ENCODE peak calls at places on chromosomes 16 and 17, in nine cellular contexts. K is nucleus accumbens; R is renal cortical epithelial cell; X is Daoy; A is T-helper 17 cell; N is LHCN-M2; G is activated CD4-positive, CD25-positive, alpha-beta regulatory T cell; P is NCI-H345; O is AG09319. B is an unnamed sample.

GRCh38 chr16:69396187-69397061 is 10.6 kb upstream of the TERF2 start:
- DNase-seq in O (peak), R (peak), N (peak), G (peak), K (peak), A (peak), X (peak), P (peak), B (peak)

GRCh38 chr17:42774066-42774750 is 959 bp downstream of the VPS25 start:
- DNase-seq in R (peak), G (no peak), N (peak), X (peak), O (no peak), A (no peak), P (no peak), K (no peak), B (peak)

GRCh38 chr16:10590342-10590741 is 9.9 kb upstream of the EMP2 start:
- DNase-seq in G (no peak), N (peak), X (peak), K (no peak), O (no peak), P (no peak), A (no peak), R (no peak), B (no peak)

GRCh38 chr17:4899341-4900230 is at the start of gene C17orf107:
- DNase-seq in P (no peak), K (peak), G (peak), X (no peak), O (peak), A (peak), N (no peak), R (peak), B (no peak)

GRCh38 chr17:52389632-52390031 is 231.1 kb upstream of the CA10 start:
- DNase-seq in G (no peak), O (no peak), P (no peak), K (no peak), R (no peak), X (no peak), A (no peak), N (no peak), B (no peak)

GRCh38 chr16:17211797-17212196 is 259.0 kb downstream of the XYLT1 start:
- DNase-seq in K (no peak), P (peak), N (no peak), G (no peak), A (no peak), X (no peak), O (no peak), R (no peak), B (no peak)

GRCh38 chr17:17223736-17224135 is 13.2 kb downstream of the FLCN start:
- DNase-seq in O (no peak), P (no peak), X (no peak), R (no peak), G (no peak), N (no peak), A (no peak), K (no peak), B (no peak)

GRCh38 chr17:34314279-34314678 is 5.0 kb upstream of the CCL8 start:
- DNase-seq in X (no peak), K (no peak), G (no peak), A (no peak), P (no peak), R (no peak), O (peak), N (peak), B (peak)

GRCh38 chr17:1724351-1724868 is at the start of gene WDR81:
- DNase-seq in X (peak), K (peak), A (peak), R (peak), G (peak), N (peak), O (peak), P (peak), B (peak)

GRCh38 chr17:27049104-27049784 is 244.7 kb upstream of the WSB1 start:
- DNase-seq in G (no peak), N (peak), R (no peak), O (no peak), A (no peak), K (no peak), X (peak), P (no peak), B (peak)

GRCh38 chr16:49514391-49514980 is 140.9 kb downstream of the C16orf78 start:
- DNase-seq in A (no peak), X (no peak), R (no peak), P (no peak), K (no peak), G (no peak), O (no peak), N (no peak), B (no peak)

GRCh38 chr16:85381738-85382592 is 231.2 kb upstream of the GSE1 start:
- DNase-seq in O (no peak), R (no peak), N (no peak), P (no peak), A (no peak), G (no peak), X (peak), K (no peak), B (peak)

GRCh38 chr17:75639771-75640555 is 6.7 kb downstream of the SMIM5 start:
- DNase-seq in P (no peak), K (no peak), G (no peak), N (no peak), X (no peak), A (no peak), O (no peak), R (no peak), B (no peak)

GRCh38 chr17:62109378-62109902 is 44.4 kb upstream of the MED13 start:
- DNase-seq in A (peak), G (no peak), X (peak), K (no peak), R (peak), P (peak), N (peak), O (peak), B (peak)

GRCh38 chr17:34306466-34306865 is 12.8 kb upstream of the CCL8 start:
- DNase-seq in N (peak), X (peak), O (no peak), K (no peak), P (no peak), R (peak), A (no peak), G (no peak), B (peak)

GRCh38 chr16:84593825-84594724 is 23.8 kb downstream of the COTL1 start:
- DNase-seq in G (no peak), O (no peak), K (peak), X (no peak), A (peak), N (no peak), R (no peak), P (no peak), B (no peak)

GRCh38 chr16:68416057-68417046 is 32.0 kb downstream of the SMPD3 start:
- DNase-seq in N (no peak), X (no peak), P (peak), O (no peak), A (no peak), K (no peak), G (no peak), R (peak), B (no peak)

GRCh38 chr17:78000351-78000750 is 41.8 kb downstream of the TNRC6C start:
- DNase-seq in O (no peak), N (peak), K (no peak), G (no peak), A (no peak), R (no peak), X (peak), P (no peak), B (peak)